ENCODE peak calls at places on chromosomes 16 and 17, in five cellular contexts. G, V, S, X and L are unnamed samples.

GRCh38 chr16:10579965-10580918 is at the start of gene EMP2:
- DNase-seq in G (peak), V (peak), S (no peak), X (peak), L (peak)

GRCh38 chr17:64778367-64779290 is 116.5 kb upstream of the SMURF2 start:
- DNase-seq in G (no peak), V (no peak), S (no peak), X (peak), L (peak)

GRCh38 chr17:60825351-60825750 is 147.7 kb downstream of the BCAS3 start:
- DNase-seq in G (no peak), V (no peak), S (no peak), X (no peak), L (no peak)

GRCh38 chr17:35953720-35954119 is 10.2 kb upstream of the LYZL6 start:
- DNase-seq in G (no peak), V (no peak), S (no peak), X (peak), L (peak)

GRCh38 chr16:77043076-77043475 is 147.9 kb upstream of the MON1B start:
- DNase-seq in G (no peak), V (peak), S (no peak), X (no peak), L (no peak)

GRCh38 chr17:82587234-82588086 is 60.8 kb downstream of the WDR45B start:
- DNase-seq in G (no peak), V (no peak), S (no peak), X (no peak), L (no peak)

GRCh38 chr16:48218473-48218872 is 25.6 kb upstream of the LONP2 start:
- DNase-seq in G (no peak), V (no peak), S (no peak), X (no peak), L (no peak)

GRCh38 chr16:88955906-88956305 is 21.1 kb downstream of the CBFA2T3 start:
- DNase-seq in G (no peak), V (no peak), S (no peak), X (no peak), L (no peak)

GRCh38 chr16:50651835-50652438 is 29.2 kb downstream of the SNX20 start:
- DNase-seq in G (no peak), V (no peak), S (no peak), X (no peak), L (no peak)

GRCh38 chr16:17275076-17275732 is 195.6 kb downstream of the XYLT1 start:
- DNase-seq in G (no peak), V (peak), S (no peak), X (no peak), L (no peak)

GRCh38 chr16:82732461-82732860 is 105.7 kb downstream of the CDH13 start:
- DNase-seq in G (no peak), V (no peak), S (no peak), X (no peak), L (no peak)

GRCh38 chr17:66165537-66166123 is 26.3 kb downstream of the CEP112 start:
- DNase-seq in G (peak), V (peak), S (peak), X (no peak), L (no peak)

GRCh38 chr17:10119203-10120112 is 78.9 kb downstream of the GAS7 start:
- DNase-seq in G (no peak), V (peak), S (peak), X (no peak), L (no peak)

GRCh38 chr16:17397499-17397891 is 73.3 kb downstream of the XYLT1 start:
- DNase-seq in G (no peak), V (no peak), S (no peak), X (no peak), L (no peak)

DNA sequence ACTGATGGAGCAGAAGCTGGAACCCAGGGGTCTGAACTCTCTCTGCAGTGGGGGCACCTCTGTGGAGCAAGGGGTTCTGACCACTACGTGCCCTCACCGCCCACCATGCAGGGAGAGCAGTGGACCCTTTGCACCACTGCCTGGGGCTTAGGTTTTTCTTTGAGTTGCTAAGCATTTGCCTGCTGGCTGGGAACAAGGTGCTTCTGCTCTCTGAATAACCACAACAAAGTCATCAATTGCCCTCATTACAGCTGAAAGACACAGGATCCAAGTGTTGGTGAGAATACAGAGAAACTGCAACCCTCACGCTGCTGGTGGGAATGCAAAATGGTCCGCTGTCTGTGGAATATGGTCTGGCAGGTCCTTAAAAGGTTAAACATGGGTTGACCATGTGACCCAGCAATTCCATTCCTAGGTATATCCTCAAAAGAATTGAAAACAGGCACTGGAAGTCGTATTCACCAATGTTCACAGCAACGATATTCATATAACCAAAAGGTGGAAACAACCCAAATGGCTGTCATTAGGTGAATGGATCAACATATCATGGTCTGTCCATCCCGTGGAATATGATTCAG is 22.8 kb downstream of the NLRC3 start:
- DNase-seq in G (no peak), V (no peak), S (no peak), X (no peak), L (no peak)
- TF ChIP-seq SP1 in G (no peak), V (no peak), S (no peak), X (no peak), L (no peak)

DNA sequence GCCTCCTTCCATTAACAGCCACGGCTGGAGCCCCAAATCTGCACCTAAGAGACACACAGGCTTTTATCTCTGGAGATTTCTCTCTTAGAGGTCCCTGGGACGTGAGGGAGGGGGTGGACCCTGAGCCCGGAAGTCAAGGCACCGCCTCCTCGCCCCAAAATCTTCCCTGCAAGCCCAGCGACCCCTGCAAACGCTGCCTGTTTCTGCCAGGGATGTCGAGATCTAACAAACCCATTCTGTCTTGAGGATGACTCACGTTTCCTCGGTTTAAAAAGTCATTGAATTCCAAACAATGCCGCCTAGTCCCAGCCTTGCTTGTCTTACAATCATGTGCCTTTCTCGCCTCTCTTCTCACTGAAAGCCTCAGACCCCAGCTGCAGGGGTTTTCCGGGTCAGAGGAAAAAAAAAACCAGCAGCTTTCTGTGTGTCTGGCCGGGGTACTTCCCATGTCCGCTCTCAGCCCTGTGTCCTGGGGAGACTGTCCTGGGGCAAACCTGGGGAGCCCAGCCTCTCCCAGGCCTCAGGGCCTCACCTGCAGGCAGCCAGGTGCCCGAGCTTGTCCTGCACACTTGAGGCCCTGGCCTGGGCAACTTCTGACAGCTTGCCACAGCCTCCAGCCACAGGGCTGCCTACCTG is 15.4 kb downstream of the ARL2BP start:
- DNase-seq in G (no peak), V (no peak), S (peak), X (peak), L (no peak)
- TF ChIP-seq SP1 in G (no peak), V (no peak), S (no peak), X (no peak), L (no peak)

GRCh38 chr17:78027121-78027520 is 68.6 kb downstream of the TNRC6C start:
- DNase-seq in G (no peak), V (no peak), S (no peak), X (no peak), L (no peak)

GRCh38 chr17:78029697-78030096 is 71.2 kb downstream of the TNRC6C start:
- DNase-seq in G (no peak), V (no peak), S (no peak), X (no peak), L (no peak)

GRCh38 chr17:78034429-78035091 is 76.1 kb downstream of the TNRC6C start:
- DNase-seq in G (no peak), V (peak), S (no peak), X (no peak), L (no peak)

GRCh38 chr17:78031435-78031834 is 72.9 kb downstream of the TNRC6C start:
- DNase-seq in G (no peak), V (no peak), S (no peak), X (no peak), L (no peak)

DNA sequence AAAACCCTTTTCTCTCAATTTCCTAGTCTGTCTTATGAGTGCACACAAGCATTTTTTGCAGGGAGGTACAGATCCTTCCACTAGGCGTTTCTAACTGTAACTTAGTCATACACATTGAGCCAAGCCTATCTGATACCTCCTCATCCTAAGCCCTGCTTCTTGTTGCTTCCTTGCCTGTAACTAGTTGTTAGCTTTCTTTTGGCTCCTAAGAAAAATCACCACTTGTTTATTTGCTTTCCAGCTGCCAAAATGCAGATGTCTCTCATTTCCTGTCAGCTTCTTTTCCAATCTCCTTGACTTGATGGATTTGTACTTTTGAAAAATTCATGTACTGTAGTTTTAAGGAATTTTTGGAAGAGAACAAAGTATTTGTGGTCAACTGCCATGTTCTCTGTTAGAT is 73.7 kb downstream of the TNRC6C start:
- DNase-seq in G (no peak), V (no peak), S (no peak), X (no peak), L (no peak)
- TF ChIP-seq SP1 in G (no peak), V (no peak), S (no peak), X (no peak), L (no peak)

GRCh38 chr17:59154335-59154720 is 658 bp downstream of the SKA2 start:
- DNase-seq in G (peak), V (no peak), S (no peak), X (peak), L (peak)
- TF ChIP-seq SP1 in G (no peak), V (no peak), S (no peak), X (no peak), L (no peak)